ENCODE peak calls at places on chromosomes 12 and 14, in ten cellular contexts. M is naive thymus-derived CD4-positive, alpha-beta T cell; B is stimulated activated CD4-positive, alpha-beta T cell treated with anti-CD3 and anti-CD28 coated beads, Interleukin-2, amount 100 ng/mL, for 48 hours; N is activated CD4-positive, alpha-beta T cell treated with anti-CD3 and anti-CD28 coated beads, Interleukin-2, amount 50 U/mL, for 1 hour; Q is GM19239; D is KBM-7; H is GM12891; F is stimulated activated CD8-positive, alpha-beta memory T cell treated with anti-CD3 and anti-CD28 coated beads, Interleukin-4, amount 100 ng/mL, for 1 hour; W is GM13977; T is GM04504. X is an unnamed sample.

GRCh38 chr12:31005944-31006361 is 67.7 kb upstream of the DDX11 start:
- DNase-seq in M (no peak), B (no peak), N (no peak), Q (no peak), D (no peak), H (no peak), F (no peak), W (no peak), T (no peak), X (peak)

GRCh38 chr14:21003788-21004346 is 4.8 kb downstream of the SLC39A2 start:
- DNase-seq in M (no peak), B (no peak), N (no peak), Q (no peak), D (no peak), H (no peak), F (no peak), W (no peak), T (no peak), X (no peak)

GRCh38 chr12:66744956-66745383 is 66.1 kb upstream of the GRIP1 start:
- DNase-seq in M (no peak), B (no peak), N (no peak), Q (no peak), D (no peak), H (no peak), F (no peak), W (no peak), T (no peak), X (no peak)

GRCh38 chr14:39025810-39026627 is 77.0 kb downstream of the SEC23A start:
- DNase-seq in M (no peak), B (no peak), N (no peak), Q (no peak), D (peak), H (no peak), F (no peak), W (no peak), T (no peak), X (no peak)

GRCh38 chr12:129208566-129208965 is 355.3 kb downstream of the GLT1D1 start:
- DNase-seq in M (no peak), B (no peak), N (no peak), Q (no peak), D (no peak), H (no peak), F (no peak), W (no peak), T (no peak), X (no peak)

GRCh38 chr12:94566345-94566744 is 84.0 kb downstream of the TMCC3 start:
- DNase-seq in M (no peak), B (no peak), N (no peak), Q (no peak), D (peak), H (no peak), F (no peak), W (no peak), T (no peak), X (no peak)

GRCh38 chr12:65948320-65949008 is 124.2 kb downstream of the HMGA2 start:
- DNase-seq in M (no peak), B (no peak), N (no peak), Q (no peak), D (no peak), H (no peak), F (no peak), W (no peak), T (peak), X (peak)

GRCh38 chr14:72559227-72559626 is 334.7 kb downstream of the DPF3 start:
- DNase-seq in M (no peak), B (no peak), N (no peak), Q (no peak), D (no peak), H (no peak), F (no peak), W (no peak), T (no peak), X (peak)

GRCh38 chr12:102548543-102548942 is 68.2 kb upstream of the IGF1 start:
- DNase-seq in M (no peak), B (no peak), N (no peak), Q (no peak), D (peak), H (no peak), F (no peak), W (no peak), T (no peak), X (no peak)

GRCh38 chr12:14961466-14962155 is at the start of gene ARHGDIB:
- DNase-seq in M (peak), B (no peak), N (peak), Q (peak), D (peak), H (no peak), F (peak), W (peak), T (no peak), X (peak)

GRCh38 chr12:106710143-106710893 is 64.2 kb upstream of the RIC8B start:
- DNase-seq in M (no peak), B (no peak), N (no peak), Q (no peak), D (no peak), H (no peak), F (no peak), W (no peak), T (no peak), X (no peak)

GRCh38 chr14:50094056-50094455 is 22.3 kb downstream of the VCPKMT start:
- DNase-seq in M (no peak), B (no peak), N (no peak), Q (no peak), D (no peak), H (no peak), F (no peak), W (no peak), T (no peak), X (no peak)

GRCh38 chr12:109418848-109419474 is 58.1 kb downstream of the KCTD10 start:
- DNase-seq in M (no peak), B (no peak), N (no peak), Q (no peak), D (no peak), H (no peak), F (no peak), W (no peak), T (no peak), X (no peak)

GRCh38 chr12:68538722-68539614 is 71.7 kb upstream of the RAP1B start:
- DNase-seq in M (peak), B (peak), N (peak), Q (no peak), D (peak), H (no peak), F (peak), W (peak), T (no peak), X (peak)

GRCh38 chr14:90922141-90922540 is 105.9 kb upstream of the TTC7B start:
- DNase-seq in M (no peak), B (no peak), N (no peak), Q (no peak), D (no peak), H (no peak), F (no peak), W (no peak), T (no peak), X (peak)

GRCh38 chr12:91662021-91662420 is 479.4 kb upstream of the DCN start:
- DNase-seq in M (no peak), B (no peak), N (no peak), Q (no peak), D (no peak), H (no peak), F (no peak), W (no peak), T (no peak), X (no peak)

GRCh38 chr14:77524536-77524935 is 25.9 kb upstream of the ISM2 start:
- DNase-seq in M (no peak), B (no peak), N (no peak), Q (no peak), D (no peak), H (no peak), F (no peak), W (no peak), T (no peak), X (no peak)

GRCh38 chr14:69133206-69134125 is 19.5 kb downstream of the DCAF5 start:
- DNase-seq in M (no peak), B (no peak), N (no peak), Q (no peak), D (peak), H (no peak), F (no peak), W (no peak), T (no peak), X (peak)